ENCODE peak calls at places on chromosomes 2 and 18, in four cellular contexts. G is GM12878, A is HepG2, I is K562. Y is an unnamed sample.

GRCh38 chr2:54341656-54342055 is 85.6 kb upstream of the TSPYL6 start:
- DNase-seq in G (no peak), A (no peak), I (no peak), Y (no peak)

GRCh38 chr18:48674198-48674721 is 135.4 kb downstream of the CTIF start:
- DNase-seq in G (no peak), A (peak; percentile 22), I (no peak), Y (no peak)

GRCh38 chr18:58241877-58242276 is 197.9 kb downstream of the NEDD4L start:
- DNase-seq in G (no peak), A (no peak), I (no peak), Y (no peak)

GRCh38 chr2:110770696-110771425 is 38.5 kb downstream of the ACOXL start:
- DNase-seq in A (no peak), G (no peak), I (no peak), Y (no peak)

GRCh38 chr18:72091369-72091768 is 452.8 kb downstream of the CBLN2 start:
- DNase-seq in I (no peak), A (no peak), G (no peak), Y (no peak)

GRCh38 chr2:62785216-62785615 is 79.7 kb downstream of the EHBP1 start:
- DNase-seq in I (no peak), A (no peak), G (no peak), Y (no peak)

GRCh38 chr2:107235491-107236254 is 349.7 kb upstream of the ST6GAL2 start:
- DNase-seq in I (no peak), G (no peak), A (no peak), Y (peak; percentile 24)

GRCh38 chr2:181143790-181144300 is 163.4 kb downstream of the UBE2E3 start:
- DNase-seq in I (no peak), A (no peak), G (no peak), Y (no peak)

GRCh38 chr2:33190393-33190937 is 243.7 kb downstream of the LTBP1 start:
- DNase-seq in A (no peak), I (no peak), G (no peak), Y (no peak)

GRCh38 chr2:112774536-112775285 is 9.6 kb downstream of the IL1A start:
- DNase-seq in I (no peak), G (no peak), A (no peak), Y (no peak)

GRCh38 chr2:241811952-241812729 is 3.1 kb downstream of the NEU4 start:
- DNase-seq in G (no peak), A (no peak), I (no peak), Y (no peak)

GRCh38 chr2:109351164-109351756 is 222.3 kb downstream of the SH3RF3 start:
- DNase-seq in G (no peak), I (no peak), A (no peak), Y (no peak)

GRCh38 chr2:128682266-128682665 is 363.6 kb upstream of the HS6ST1 start:
- DNase-seq in G (no peak), A (no peak), I (no peak), Y (no peak)

GRCh38 chr2:8819948-8820347 is 17.5 kb downstream of the KIDINS220 start:
- DNase-seq in I (no peak), G (no peak), A (no peak), Y (no peak)

GRCh38 chr2:57698935-57699449 is 347.6 kb upstream of the VRK2 start:
- DNase-seq in A (no peak), G (no peak), I (no peak), Y (no peak)

GRCh38 chr2:198141726-198142125 is 337.3 kb downstream of the PLCL1 start:
- DNase-seq in I (no peak), A (no peak), G (no peak), Y (no peak)

GRCh38 chr2:35082072-35082471 is 1273.5 kb upstream of the CRIM1 start:
- DNase-seq in I (no peak), A (no peak), G (no peak), Y (peak; percentile 12)

GRCh38 chr2:220077488-220077887 is 450.1 kb downstream of the SLC4A3 start:
- DNase-seq in I (no peak), G (no peak), A (no peak), Y (no peak)

GRCh38 chr2:71778514-71779305 is 325.3 kb downstream of the DYSF start:
- DNase-seq in G (no peak), I (no peak), A (no peak), Y (no peak)

GRCh38 chr2:55152475-55153422 is 79.3 kb downstream of the CLHC1 start:
- DNase-seq in G (no peak), I (no peak), A (no peak), Y (no peak)

GRCh38 chr18:53153281-53153680 is 813.3 kb downstream of the DCC start:
- DNase-seq in A (peak; percentile 2), I (peak; percentile 1), G (no peak), Y (peak; percentile 41)

GRCh38 chr18:48022531-48023330 is 92.3 kb upstream of the SMAD2 start:
- DNase-seq in A (peak; percentile 59), G (peak; percentile 12), I (peak; percentile 61), Y (peak; percentile 14)

GRCh38 chr2:189217546-189217945 is 38.0 kb upstream of the COL5A2 start:
- DNase-seq in G (no peak), I (peak; percentile 19), A (no peak), Y (peak; percentile 74)

GRCh38 chr2:99643824-99644787 is 154.3 kb upstream of the REV1 start:
- DNase-seq in G (no peak), I (no peak), A (no peak), Y (no peak)

GRCh38 chr2:68715353-68716041 is 19.1 kb upstream of the ARHGAP25 start:
- DNase-seq in A (peak; percentile 71), I (peak; percentile 81), G (peak; percentile 59), Y (peak; percentile 83)

GRCh38 chr18:49819768-49820662 is 6.7 kb upstream of the ACAA2 start:
- DNase-seq in G (no peak), A (no peak), I (peak; percentile 39), Y (no peak)

GRCh38 chr2:24930768-24931167 is 10.7 kb upstream of the ADCY3 start:
- DNase-seq in A (no peak), G (peak; percentile 46), I (no peak), Y (no peak)
- TF ChIP-seq TCF7 in A (no peak), G (no peak), I (no peak), Y (no peak)

GRCh38 chr2:230722207-230722606 is 9.6 kb downstream of the CAB39 start:
- DNase-seq in I (no peak), A (no peak), G (no peak), Y (no peak)

GRCh38 chr2:230717595-230717994 is 5.0 kb downstream of the CAB39 start:
- DNase-seq in I (no peak), G (no peak), A (no peak), Y (no peak)

GRCh38 chr2:230719340-230719739 is 6.7 kb downstream of the CAB39 start:
- DNase-seq in G (no peak), A (no peak), I (no peak), Y (no peak)

GRCh38 chr2:230723363-230723762 is 10.7 kb downstream of the CAB39 start:
- DNase-seq in A (no peak), G (no peak), I (no peak), Y (no peak)

GRCh38 chr2:230721712-230722111 is 9.1 kb downstream of the CAB39 start:
- DNase-seq in I (no peak), G (no peak), A (no peak), Y (no peak)
- TF ChIP-seq USF2 in I (no peak), G (no peak), A (no peak), Y (no peak)

DNA sequence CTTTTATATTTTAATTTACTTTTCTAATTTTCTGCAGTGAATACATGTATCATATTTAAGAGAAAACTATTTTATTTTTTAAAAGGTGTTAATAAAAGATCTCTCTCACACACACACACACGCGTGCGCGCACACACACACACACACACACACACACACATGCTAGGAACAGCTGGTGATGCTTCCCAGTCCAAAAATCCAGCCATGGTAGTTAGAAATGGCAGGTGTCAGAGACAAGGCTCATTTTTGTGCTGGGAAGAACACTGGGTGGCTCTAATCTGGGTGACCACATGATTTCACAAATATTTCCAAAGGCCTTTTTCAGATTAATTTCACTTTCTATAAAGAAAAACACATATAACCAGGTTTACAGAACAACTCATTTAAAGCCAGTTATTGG is 104.5 kb upstream of the NCK2 start:
- DNase-seq in A (no peak), I (no peak), G (no peak), Y (no peak)
- TF ChIP-seq TCF7 in A (no peak), I (no peak), G (no peak), Y (no peak)

DNA sequence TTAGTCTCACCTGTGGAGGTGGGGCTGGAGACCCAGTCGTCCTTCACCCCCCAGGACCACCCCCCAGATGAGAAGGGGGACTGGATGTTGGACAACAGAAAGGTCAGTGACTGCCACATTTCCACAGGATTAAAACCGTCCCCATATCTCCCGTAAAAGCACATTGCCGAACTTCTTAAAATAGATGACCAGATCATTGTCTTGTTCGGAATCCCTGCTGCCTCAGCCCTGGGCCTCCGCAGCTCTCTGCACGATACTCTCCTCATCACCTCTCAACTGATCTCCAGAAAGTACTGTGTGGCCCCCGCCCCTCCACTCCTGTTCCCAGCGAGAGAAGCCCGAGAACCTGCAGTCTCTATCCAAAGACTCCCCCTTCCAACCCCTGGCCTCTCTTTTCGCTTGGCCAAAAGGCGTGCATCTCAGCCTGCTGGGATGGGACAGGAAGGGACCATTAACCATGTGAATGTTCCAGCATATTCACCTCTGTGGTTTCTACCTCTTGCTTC is 13.2 kb downstream of the LRRFIP1 start:
- DNase-seq in G (no peak), I (no peak), A (no peak), Y (no peak)
- TF ChIP-seq USF2 in G (no peak), I (no peak), A (no peak), Y (no peak)

DNA sequence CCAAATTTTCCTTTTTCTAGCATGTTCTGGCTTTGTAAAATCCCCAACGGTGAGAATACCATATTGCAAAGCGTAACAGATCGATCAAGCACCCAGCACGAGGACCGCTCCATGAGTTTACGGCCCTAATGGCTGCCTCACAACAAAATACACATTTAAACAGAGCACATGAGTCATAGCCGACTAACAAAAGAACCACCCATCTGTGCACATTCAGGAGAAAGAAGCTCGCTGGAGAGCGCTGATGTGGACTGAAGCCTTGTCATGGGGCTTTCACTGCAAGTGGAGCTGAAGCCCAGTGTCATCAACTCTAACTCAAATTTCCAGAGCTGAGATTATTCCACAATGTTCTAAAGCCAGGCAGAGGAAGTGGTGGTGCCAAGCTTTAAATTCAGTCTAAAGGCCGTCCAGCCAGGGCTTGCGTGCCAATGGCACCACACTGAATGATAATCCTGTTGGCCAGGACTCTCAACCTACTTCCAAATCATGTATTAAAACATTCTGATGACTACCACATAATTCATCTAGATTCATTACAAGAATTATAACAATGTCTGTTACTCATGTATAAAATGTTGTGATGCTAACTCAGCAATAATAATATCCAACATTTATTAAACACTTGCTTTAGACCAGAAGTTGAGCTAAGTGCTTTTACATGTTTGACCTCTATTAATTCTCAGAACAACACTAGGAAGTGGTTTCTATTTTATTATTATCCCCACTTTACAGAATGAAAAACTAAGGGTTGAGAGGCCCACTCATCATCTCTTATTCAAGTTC is 178.6 kb downstream of the LNPK start:
- DNase-seq in I (no peak), A (no peak), G (no peak), Y (no peak)
- TF ChIP-seq TCF7 in I (no peak), A (no peak), G (no peak), Y (no peak)